ENCODE peak calls at places on chromosomes 4 and X, in six cellular contexts. X is endodermal cell, R is neural progenitor cell, B is endothelial cell of umbilical vein, A is MM.1S, L is astrocyte. V is an unnamed sample.

GRCh38 chr4:20512053-20512810 is 188.0 kb upstream of the PACRGL start:
- DNase-seq in X (no peak), R (no peak), B (peak), A (no peak), L (no peak), V (no peak)

GRCh38 chr4:26420438-26420837 is 69.8 kb downstream of the CCKAR start:
- DNase-seq in X (no peak), R (no peak), B (no peak), A (no peak), L (peak), V (peak)

GRCh38 chr4:1207603-1208265 is 35.4 kb upstream of the SPON2 start:
- DNase-seq in X (peak), R (no peak), B (no peak), A (no peak), L (peak), V (peak)

GRCh38 chrX:136950206-136950605 is 69.7 kb upstream of the RBMX start:
- DNase-seq in X (no peak), R (no peak), B (no peak), A (no peak), L (no peak), V (no peak)

GRCh38 chr4:108356209-108356535 is 187.4 kb upstream of the LEF1 start:
- DNase-seq in X (no peak), R (no peak), B (no peak), A (no peak), L (no peak), V (no peak)

GRCh38 chr4:142307857-142308256 is 538.2 kb downstream of the INPP4B start:
- DNase-seq in X (no peak), R (no peak), B (no peak), A (no peak), L (no peak), V (no peak)

GRCh38 chr4:29948451-29948850 is 771.7 kb upstream of the PCDH7 start:
- DNase-seq in X (peak), R (no peak), B (no peak), A (no peak), L (no peak), V (no peak)

GRCh38 chrX:153469811-153470410 is 465 bp downstream of the HAUS7 start:
- DNase-seq in X (peak), R (peak), B (peak), A (peak), L (no peak), V (peak)

GRCh38 chr4:143699331-143700059 is 980 bp downstream of the FREM3 start:
- DNase-seq in X (peak), R (no peak), B (no peak), A (no peak), L (no peak), V (peak)

GRCh38 chr4:143700060-143700419 is 435 bp downstream of the FREM3 start:
- DNase-seq in X (peak), R (peak), B (peak), A (no peak), L (peak), V (peak)

GRCh38 chr4:143700420-143701352 is at the start of gene FREM3:
- DNase-seq in X (peak), R (peak), B (no peak), A (no peak), L (no peak), V (peak)

DNA sequence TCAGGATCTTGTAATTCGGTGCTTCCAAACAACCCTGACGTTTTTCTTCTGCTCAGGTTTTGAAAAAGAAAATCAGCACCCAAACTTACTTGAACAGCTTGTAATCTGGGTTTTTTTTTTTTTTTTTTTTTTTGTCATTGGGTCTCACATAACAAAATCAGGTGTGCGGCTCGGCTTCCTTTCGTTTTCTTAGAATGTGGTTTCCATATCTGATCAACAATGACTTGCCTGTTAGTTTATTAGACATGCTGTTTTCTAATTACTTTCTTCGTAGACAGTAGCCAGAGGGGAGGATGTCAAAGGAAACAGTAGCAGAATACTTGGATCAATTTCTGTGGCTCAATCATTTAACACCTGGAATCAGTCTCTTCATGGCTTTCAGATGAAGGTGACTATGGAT is 890 bp upstream of the FREM3 start:
- DNase-seq in X (no peak), R (no peak), B (no peak), A (peak), L (no peak), V (no peak)
- H3K9ac ChIP-seq in X (no peak), R (no peak), B (no peak), A (peak), L (no peak), V (no peak)

DNA sequence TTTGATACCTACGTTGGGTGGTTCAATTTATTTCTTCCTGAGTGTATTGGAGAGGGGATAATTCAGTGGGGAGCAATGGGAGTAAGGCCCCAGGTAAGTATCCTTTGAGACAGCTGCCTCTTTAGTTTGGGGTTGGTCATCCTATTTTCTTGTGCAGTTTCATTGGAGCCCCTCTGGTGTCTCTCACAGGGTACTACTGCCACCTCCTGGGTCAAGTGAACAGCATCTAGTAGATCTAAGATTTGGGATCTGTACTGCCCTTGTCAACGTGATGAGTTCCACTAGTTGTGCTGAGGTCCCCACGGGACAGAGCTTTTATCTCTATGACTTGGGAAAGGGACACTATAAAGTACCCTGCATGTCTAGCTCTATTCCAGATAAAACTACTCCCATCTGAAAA is 80.6 kb downstream of the PBDC1 start:
- DNase-seq in X (peak), R (peak), B (peak), A (peak), L (no peak), V (peak)
- H3K9ac ChIP-seq in X (no peak), R (no peak), B (no peak), A (no peak), L (no peak), V (no peak)

GRCh38 chr4:75698963-75699228 is 25.5 kb upstream of the USO1 start:
- DNase-seq in X (no peak), R (no peak), B (no peak), A (no peak), L (no peak), V (no peak)

GRCh38 chr4:75705198-75705712 is 19.1 kb upstream of the USO1 start:
- DNase-seq in X (peak), R (peak), B (no peak), A (no peak), L (no peak), V (no peak)

GRCh38 chr4:75698162-75698962 is 25.2 kb upstream of the G3BP2 start:
- DNase-seq in X (no peak), R (no peak), B (no peak), A (no peak), L (no peak), V (no peak)

GRCh38 chr4:75699299-75699698 is 25.1 kb upstream of the USO1 start:
- DNase-seq in X (no peak), R (peak), B (no peak), A (no peak), L (no peak), V (no peak)

GRCh38 chr4:75702919-75703411 is 21.4 kb upstream of the USO1 start:
- DNase-seq in X (no peak), R (no peak), B (no peak), A (no peak), L (no peak), V (no peak)
- H3K9ac ChIP-seq in X (no peak), R (no peak), B (no peak), A (no peak), L (no peak), V (no peak)

GRCh38 chrX:119398587-119398973 is 556 bp upstream of the SLC25A43 start:
- DNase-seq in X (no peak), R (no peak), B (no peak), A (no peak), L (no peak), V (peak)
- H3K9ac ChIP-seq in X (no peak), R (no peak), B (peak), A (peak), L (peak), V (peak)

V was measured in GM23248.